ENCODE peak calls at places on chromosomes 1 and 21, in five cellular contexts. T, Y, E, R and W are unnamed samples.

GRCh38 chr1:64969305-64970066 is 3.1 kb upstream of the JAK1 start:
- DNase-seq in T (no peak), Y (no peak), E (no peak), R (no peak), W (no peak)

GRCh38 chr1:71908871-71909390 is 373.4 kb downstream of the NEGR1 start:
- DNase-seq in T (no peak), Y (no peak), E (no peak), R (peak), W (no peak)

GRCh38 chr1:232047473-232047872 is 420.9 kb downstream of the DISC1 start:
- DNase-seq in T (no peak), Y (no peak), E (no peak), R (no peak), W (no peak)

GRCh38 chr21:16195896-16196443 is 466.2 kb downstream of the USP25 start:
- DNase-seq in T (no peak), Y (no peak), E (no peak), R (peak), W (no peak)

GRCh38 chr1:10677508-10678364 is 118.7 kb downstream of the CASZ1 start:
- DNase-seq in T (no peak), Y (no peak), E (no peak), R (no peak), W (no peak)

GRCh38 chr1:160370561-160371345 is 3.9 kb downstream of the NHLH1 start:
- DNase-seq in T (no peak), Y (no peak), E (no peak), R (no peak), W (no peak)

GRCh38 chr1:78419309-78419708 is 71.5 kb upstream of the PTGFR start:
- DNase-seq in T (no peak), Y (no peak), E (no peak), R (peak), W (no peak)

GRCh38 chr21:32020551-32020950 is 147.7 kb downstream of the HUNK start:
- DNase-seq in T (no peak), Y (no peak), E (no peak), R (no peak), W (no peak)

GRCh38 chr1:116820362-116820761 is 66.1 kb downstream of the CD2 start:
- DNase-seq in T (no peak), Y (no peak), E (no peak), R (peak), W (no peak)

GRCh38 chr21:38171723-38172344 is 85.0 kb upstream of the KCNJ15 start:
- DNase-seq in T (no peak), Y (no peak), E (no peak), R (peak), W (no peak)
- TF ChIP-seq CTCF in T (no peak), Y (no peak), E (peak), R (peak), W (no peak)

GRCh38 chr21:36966066-36966845 is at the start of gene HLCS:
- DNase-seq in T (peak), Y (peak), E (peak), R (peak), W (peak)
- TF ChIP-seq CTCF in T (no peak), Y (peak), E (peak), R (peak), W (peak)

GRCh38 chr1:171850951-171851350 is 9.7 kb downstream of the DNM3 start:
- DNase-seq in T (no peak), Y (no peak), E (no peak), R (no peak), W (no peak)
- TF ChIP-seq CTCF in T (no peak), Y (no peak), E (peak), R (no peak), W (no peak)

DNA sequence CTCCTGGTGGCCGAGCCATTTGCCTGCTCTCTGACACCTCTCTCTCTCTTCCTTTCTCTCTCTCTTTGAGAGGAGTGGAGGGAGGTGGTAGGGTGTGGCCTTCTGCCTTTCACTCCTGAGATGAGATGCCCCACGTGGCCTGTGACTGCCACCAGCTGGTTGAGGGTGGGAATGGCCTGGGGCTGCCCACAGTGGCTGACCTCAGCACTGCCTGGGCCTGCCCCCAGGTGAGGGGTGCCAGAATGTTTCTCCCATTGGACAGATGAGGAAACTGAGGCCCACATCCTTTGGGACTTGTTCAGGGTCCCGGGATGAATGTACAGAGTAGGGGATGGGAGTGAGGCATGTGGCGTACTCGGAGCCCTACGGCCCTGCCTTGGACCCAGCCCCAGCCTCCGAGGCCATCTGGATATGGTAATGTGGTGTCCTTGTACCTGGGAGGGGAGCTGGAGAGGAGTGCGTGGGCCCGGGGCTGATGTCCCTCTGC is 12.7 kb upstream of the C1orf167 start:
- DNase-seq in T (peak), Y (peak), E (peak), R (no peak), W (peak)
- TF ChIP-seq CTCF in T (peak), Y (peak), E (no peak), R (peak), W (peak)

GRCh38 chr1:152462636-152463035 is 48.0 kb upstream of the LCE5A start:
- DNase-seq in T (no peak), Y (no peak), E (no peak), R (no peak), W (no peak)
- TF ChIP-seq CTCF in T (no peak), Y (no peak), E (no peak), R (no peak), W (no peak)

GRCh38 chr1:36692465-36692864 is 209.8 kb upstream of the CSF3R start:
- DNase-seq in T (no peak), Y (no peak), E (no peak), R (no peak), W (no peak)

GRCh38 chr1:36693652-36694051 is 210.9 kb upstream of the CSF3R start:
- DNase-seq in T (no peak), Y (no peak), E (no peak), R (no peak), W (no peak)

GRCh38 chr1:36693116-36693515 is 210.4 kb upstream of the CSF3R start:
- DNase-seq in T (no peak), Y (no peak), E (no peak), R (no peak), W (no peak)

GRCh38 chr1:36699113-36699512 is 216.4 kb upstream of the CSF3R start:
- DNase-seq in T (no peak), Y (no peak), E (no peak), R (no peak), W (no peak)

DNA sequence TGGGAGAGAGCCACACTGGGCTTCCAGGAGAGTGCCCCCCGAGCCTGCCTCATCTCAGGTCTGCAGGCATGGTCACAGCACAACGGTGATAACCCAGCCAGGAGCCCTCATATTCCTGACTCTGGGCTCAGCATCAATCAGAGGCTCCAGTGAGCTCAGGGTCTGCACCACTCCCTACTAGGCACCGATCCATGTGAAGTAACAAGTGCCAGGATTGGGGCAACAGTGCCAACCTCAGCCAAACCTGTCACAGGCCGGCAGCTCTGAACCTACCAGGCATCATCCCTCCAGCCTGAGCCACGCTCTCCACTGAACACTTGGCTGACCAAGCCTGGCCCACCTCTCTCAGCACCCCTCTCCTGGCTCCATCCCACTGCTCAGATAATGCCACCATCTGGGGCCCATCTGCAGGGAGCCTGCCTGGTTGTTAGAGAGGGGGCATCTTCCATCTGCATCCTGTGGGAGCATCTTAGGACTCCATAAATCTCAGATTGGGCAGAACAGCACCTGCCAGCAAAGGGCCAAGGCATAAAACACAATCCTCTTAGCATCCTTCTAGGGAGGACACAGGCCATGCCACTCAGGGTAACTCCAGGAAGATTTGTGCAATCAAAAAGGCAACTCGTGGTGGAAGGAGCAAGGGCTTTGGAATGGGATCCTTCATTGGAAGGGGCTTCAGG is 213.7 kb upstream of the CSF3R start:
- DNase-seq in T (no peak), Y (no peak), E (no peak), R (no peak), W (no peak)
- TF ChIP-seq CTCF in T (no peak), Y (no peak), E (no peak), R (no peak), W (no peak)

DNA sequence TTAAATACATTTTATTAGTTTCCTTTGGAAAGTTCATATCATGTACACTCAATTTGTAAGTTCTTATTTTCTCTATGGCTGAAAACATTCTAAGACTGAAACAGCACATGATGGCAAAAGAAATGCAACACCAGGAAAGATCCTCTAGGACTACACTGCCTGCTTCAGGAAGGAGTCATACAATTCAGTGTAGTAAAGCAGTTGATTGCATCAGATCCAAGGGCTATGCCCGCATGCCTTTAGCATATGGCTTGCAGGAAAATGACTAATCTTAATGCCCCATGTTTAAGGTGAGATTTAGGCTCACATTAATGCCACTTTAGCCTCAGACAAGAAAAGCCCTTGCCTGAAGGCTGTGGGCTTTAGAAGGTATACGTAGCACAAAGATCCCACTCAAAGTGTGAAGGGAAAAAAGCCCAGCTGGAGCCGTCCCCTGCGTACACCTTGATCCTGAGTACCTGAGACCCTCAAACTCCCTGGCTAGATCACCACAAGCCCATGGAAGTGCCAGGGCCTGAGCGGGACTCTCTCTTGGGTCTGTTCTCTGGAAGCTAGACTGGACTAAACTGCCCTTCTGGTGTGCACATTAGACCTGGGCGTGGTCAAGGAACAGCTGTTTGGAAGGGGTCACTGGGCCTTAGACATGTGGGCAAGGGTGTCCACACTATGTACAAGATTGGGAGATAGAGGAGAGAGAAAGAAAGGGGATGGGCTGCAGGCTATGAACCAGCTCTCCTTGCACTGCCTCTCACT is 52.9 kb downstream of the ESRRG start:
- DNase-seq in T (no peak), Y (no peak), E (no peak), R (peak), W (no peak)
- TF ChIP-seq CTCF in T (no peak), Y (no peak), E (no peak), R (peak), W (no peak)

GRCh38 chr1:175073633-175074032 is 6.0 kb downstream of the TNN start:
- DNase-seq in T (no peak), Y (no peak), E (no peak), R (no peak), W (no peak)
- TF ChIP-seq CTCF in T (no peak), Y (no peak), E (no peak), R (no peak), W (no peak)